ENCODE peak calls at places on chromosome 15, in five cellular contexts. S is WERI-Rb-1, W is A549, Q is DND-41, H is small intestine. M is an unnamed sample.
A peak's percentile ranks its signal among the peaks of the same experiment; 100 is the strongest.

GRCh38 chr15:80160570-80161156 is 7.9 kb downstream of the FAH start:
- DNase-seq in S (no peak), W (peak; percentile 68), Q (peak; percentile 68), H (peak; percentile 49), M (no peak)

GRCh38 chr15:95259965-95260364 is 1028.6 kb downstream of the MCTP2 start:
- DNase-seq in S (no peak), W (no peak), Q (no peak), H (no peak), M (no peak)

GRCh38 chr15:100722551-100723322 is 120.3 kb downstream of the ASB7 start:
- DNase-seq in S (no peak), W (no peak), Q (no peak), H (no peak), M (no peak)

GRCh38 chr15:60840703-60841411 is 361.9 kb upstream of the ICE2 start:
- DNase-seq in S (no peak), W (no peak), Q (peak; percentile 10), H (peak; percentile 38), M (no peak)

GRCh38 chr15:89406218-89406716 is 71.6 kb upstream of the POLG start:
- DNase-seq in S (no peak), W (no peak), Q (no peak), H (no peak), M (no peak)

GRCh38 chr15:61915640-61916039 is 144.6 kb downstream of the VPS13C start:
- DNase-seq in S (no peak), W (no peak), Q (no peak), H (no peak), M (no peak)

GRCh38 chr15:42863572-42864239 is 56.9 kb downstream of the TTBK2 start:
- DNase-seq in S (no peak), W (no peak), Q (no peak), H (no peak), M (no peak)

GRCh38 chr15:78224024-78224413 is 10.3 kb downstream of the ACSBG1 start:
- DNase-seq in S (no peak), W (no peak), Q (no peak), H (no peak), M (no peak)

GRCh38 chr15:77738441-77739437 is 106.0 kb upstream of the LINGO1 start:
- DNase-seq in S (no peak), W (no peak), Q (no peak), H (no peak), M (no peak)

GRCh38 chr15:83287541-83288027 is 3.1 kb upstream of the BNC1 start:
- DNase-seq in S (no peak), W (peak; percentile 72), Q (no peak), H (no peak), M (no peak)

GRCh38 chr15:31488437-31489204 is 162.0 kb downstream of the KLF13 start:
- DNase-seq in S (peak; percentile 73), W (peak; percentile 91), Q (peak; percentile 42), H (peak; percentile 89), M (no peak)

GRCh38 chr15:31486906-31487695 is 160.5 kb downstream of the KLF13 start:
- DNase-seq in S (no peak), W (no peak), Q (no peak), H (no peak), M (no peak)

GRCh38 chr15:31487811-31488436 is 161.3 kb downstream of the KLF13 start:
- DNase-seq in S (no peak), W (peak; percentile 29), Q (no peak), H (peak; percentile 29), M (no peak)

GRCh38 chr15:31489801-31490646 is 163.4 kb downstream of the KLF13 start:
- DNase-seq in S (no peak), W (peak; percentile 75), Q (peak; percentile 46), H (peak; percentile 65), M (peak; percentile 14)

GRCh38 chr15:31489281-31489680 is 162.6 kb downstream of the KLF13 start:
- DNase-seq in S (no peak), W (no peak), Q (no peak), H (no peak), M (no peak)
- H3K27ac ChIP-seq in S (no peak overlapping the region), W (peak overlapping the region; percentile 63), Q (no peak overlapping the region), H (no peak overlapping the region), M (no peak overlapping the region)

DNA sequence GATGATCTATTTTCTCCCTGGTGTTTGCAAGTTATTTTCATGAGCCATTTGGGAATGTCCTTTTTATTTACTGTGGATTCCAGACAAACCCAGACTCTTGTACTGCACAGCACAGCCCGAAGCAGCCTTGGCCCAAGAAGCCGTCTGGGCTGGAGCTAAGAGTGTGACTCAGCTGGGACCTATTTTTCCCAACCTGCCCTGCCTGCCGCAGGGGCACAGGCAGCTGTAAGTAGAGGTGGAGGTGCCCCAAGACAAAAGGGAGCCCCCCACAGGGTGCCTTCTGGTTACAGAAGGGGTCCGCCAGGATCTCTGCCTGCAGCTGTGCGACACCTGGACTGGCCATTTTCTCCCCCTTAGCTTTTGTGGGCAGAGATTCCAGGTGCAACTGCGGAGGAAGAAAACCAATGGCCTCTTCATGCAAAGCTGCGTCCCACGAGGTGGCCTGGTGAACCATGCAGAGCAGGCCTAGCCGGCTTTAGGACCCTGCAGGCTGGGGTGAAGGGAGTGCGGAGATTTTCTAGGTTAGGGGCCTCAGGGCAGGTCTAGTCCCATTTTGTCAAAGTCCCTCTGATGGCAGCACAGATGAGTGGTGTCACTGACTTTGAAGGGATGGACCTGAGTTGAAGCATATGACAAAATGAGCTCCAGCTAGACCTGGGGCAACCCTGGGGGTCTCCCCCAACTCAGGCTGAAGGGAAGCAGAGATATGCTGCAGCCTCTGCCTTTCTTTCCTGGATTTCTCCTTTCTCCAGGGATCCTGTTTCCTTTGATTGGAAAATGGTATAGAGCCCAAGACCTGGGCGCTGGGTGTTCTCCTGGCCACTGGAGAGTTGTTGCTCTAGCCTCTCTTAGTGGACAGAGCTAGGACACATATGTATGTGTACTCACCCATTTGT is 131.2 kb downstream of the KLF13 start:
- DNase-seq in S (no peak), W (peak; percentile 69), Q (no peak), H (no peak), M (no peak)
- H3K27ac ChIP-seq in S (no peak overlapping the region), W (peak overlapping the region; percentile 68), Q (no peak overlapping the region), H (peak overlapping the region; percentile 73), M (no peak overlapping the region)

GRCh38 chr15:68704496-68705021 is 116.1 kb downstream of the ANP32A start:
- DNase-seq in S (peak; percentile 69), W (no peak), Q (no peak), H (peak; percentile 14), M (no peak)
- H3K27ac ChIP-seq in S (peak overlapping the region; percentile 71), W (no peak overlapping the region), Q (no peak overlapping the region), H (no peak overlapping the region), M (no peak overlapping the region)

GRCh38 chr15:74007820-74008371 is 13.4 kb downstream of the PML start:
- DNase-seq in S (no peak), W (no peak), Q (no peak), H (no peak), M (no peak)
- H3K27ac ChIP-seq in S (no peak overlapping the region), W (no peak overlapping the region), Q (no peak overlapping the region), H (no peak overlapping the region), M (no peak overlapping the region)

GRCh38 chr15:94252223-94252766 is 20.9 kb downstream of the MCTP2 start:
- DNase-seq in S (no peak), W (no peak), Q (no peak), H (no peak), M (no peak)

GRCh38 chr15:94252906-94253305 is 21.5 kb downstream of the MCTP2 start:
- DNase-seq in S (no peak), W (no peak), Q (no peak), H (no peak), M (no peak)

GRCh38 chr15:94246016-94246415 is 14.7 kb downstream of the MCTP2 start:
- DNase-seq in S (no peak), W (no peak), Q (no peak), H (no peak), M (no peak)

GRCh38 chr15:94243418-94243817 is 12.1 kb downstream of the MCTP2 start:
- DNase-seq in S (no peak), W (no peak), Q (no peak), H (no peak), M (no peak)

GRCh38 chr15:94247789-94248638 is 16.7 kb downstream of the MCTP2 start:
- DNase-seq in S (no peak), W (no peak), Q (no peak), H (peak; percentile 92), M (no peak)
- H3K27ac ChIP-seq in S (no peak overlapping the region), W (no peak overlapping the region), Q (no peak overlapping the region), H (peak overlapping the region; percentile 22), M (no peak overlapping the region)

GRCh38 chr15:85622432-85622831 is 172.3 kb downstream of the KLHL25 start:
- DNase-seq in S (peak; percentile 24), W (no peak), Q (no peak), H (no peak), M (no peak)

GRCh38 chr15:85625431-85625830 is 169.3 kb downstream of the KLHL25 start:
- DNase-seq in S (no peak), W (no peak), Q (peak; percentile 37), H (no peak), M (no peak)

GRCh38 chr15:85625856-85626255 is 168.9 kb downstream of the KLHL25 start:
- DNase-seq in S (no peak), W (no peak), Q (no peak), H (peak; percentile 60), M (no peak)

GRCh38 chr15:85623648-85624047 is 171.1 kb downstream of the KLHL25 start:
- DNase-seq in S (no peak), W (no peak), Q (no peak), H (no peak), M (no peak)

GRCh38 chr15:85624241-85624855 is 170.4 kb downstream of the KLHL25 start:
- DNase-seq in S (no peak), W (no peak), Q (peak; percentile 63), H (peak; percentile 32), M (no peak)
- H3K27ac ChIP-seq in S (no peak overlapping the region), W (no peak overlapping the region), Q (peak overlapping the region; percentile 72), H (peak overlapping the region; percentile 94), M (no peak overlapping the region)

M was measured in caudate nucleus.